ENCODE peak calls at places on chromosomes 1 and 21, in seven cellular contexts. One of them, this sample, is unnamed.

GRCh38 chr1:26471498-26472329 is 526 bp upstream of the HMGN2 start:
- DNase-seq in ascending aorta: peak
- DNase-seq in omental fat pad: no peak
- DNase-seq in OCI-LY7: no peak
- DNase-seq in LNCaP clone FGC: no peak
- DNase-seq in testis: peak
- DNase-seq in heart left ventricle: peak
- DNase-seq in this sample: peak

GRCh38 chr21:42233067-42233981 is 14.4 kb downstream of the ABCG1 start:
- DNase-seq in ascending aorta: peak
- DNase-seq in omental fat pad: no peak
- DNase-seq in OCI-LY7: peak
- DNase-seq in LNCaP clone FGC: no peak
- DNase-seq in testis: peak
- DNase-seq in heart left ventricle: peak
- DNase-seq in this sample: peak

GRCh38 chr1:117531222-117531621 is 74.6 kb upstream of the TENT5C start:
- DNase-seq in ascending aorta: no peak
- DNase-seq in omental fat pad: no peak
- DNase-seq in OCI-LY7: no peak
- DNase-seq in LNCaP clone FGC: no peak
- DNase-seq in testis: no peak
- DNase-seq in heart left ventricle: no peak
- DNase-seq in this sample: no peak

GRCh38 chr1:106879538-106879937 is 176.9 kb upstream of the PRMT6 start:
- DNase-seq in ascending aorta: no peak
- DNase-seq in omental fat pad: no peak
- DNase-seq in OCI-LY7: no peak
- DNase-seq in LNCaP clone FGC: peak
- DNase-seq in testis: peak
- DNase-seq in heart left ventricle: peak
- DNase-seq in this sample: peak

GRCh38 chr1:97906567-97907228 is 14.1 kb downstream of the DPYD start:
- DNase-seq in ascending aorta: peak
- DNase-seq in omental fat pad: no peak
- DNase-seq in OCI-LY7: no peak
- DNase-seq in LNCaP clone FGC: no peak
- DNase-seq in testis: no peak
- DNase-seq in heart left ventricle: no peak
- DNase-seq in this sample: peak

GRCh38 chr1:85361106-85361505 is 84.7 kb upstream of the BCL10 start:
- DNase-seq in ascending aorta: no peak
- DNase-seq in omental fat pad: no peak
- DNase-seq in OCI-LY7: no peak
- DNase-seq in LNCaP clone FGC: no peak
- DNase-seq in testis: peak
- DNase-seq in heart left ventricle: peak
- DNase-seq in this sample: no peak

GRCh38 chr1:3315991-3316943 is 138.2 kb upstream of the ARHGEF16 start:
- DNase-seq in ascending aorta: no peak
- DNase-seq in omental fat pad: no peak
- DNase-seq in OCI-LY7: peak
- DNase-seq in LNCaP clone FGC: no peak
- DNase-seq in testis: no peak
- DNase-seq in heart left ventricle: no peak
- DNase-seq in this sample: no peak

GRCh38 chr1:181040284-181040865 is 6.6 kb downstream of the MR1 start:
- DNase-seq in ascending aorta: no peak
- DNase-seq in omental fat pad: no peak
- DNase-seq in OCI-LY7: no peak
- DNase-seq in LNCaP clone FGC: no peak
- DNase-seq in testis: no peak
- DNase-seq in heart left ventricle: no peak
- DNase-seq in this sample: no peak

GRCh38 chr1:150049926-150050325 is 17.6 kb upstream of the VPS45 start:
- DNase-seq in ascending aorta: no peak
- DNase-seq in omental fat pad: no peak
- DNase-seq in OCI-LY7: no peak
- DNase-seq in LNCaP clone FGC: no peak
- DNase-seq in testis: no peak
- DNase-seq in heart left ventricle: no peak
- DNase-seq in this sample: no peak

GRCh38 chr1:65674522-65674921 is 118.2 kb upstream of the PDE4B start:
- DNase-seq in ascending aorta: no peak
- DNase-seq in omental fat pad: no peak
- DNase-seq in OCI-LY7: no peak
- DNase-seq in LNCaP clone FGC: no peak
- DNase-seq in testis: no peak
- DNase-seq in heart left ventricle: no peak
- DNase-seq in this sample: no peak

GRCh38 chr1:39132505-39133339 is 71.8 kb upstream of the MACF1 start:
- DNase-seq in ascending aorta: peak
- DNase-seq in omental fat pad: no peak
- DNase-seq in OCI-LY7: no peak
- DNase-seq in LNCaP clone FGC: peak
- DNase-seq in testis: no peak
- DNase-seq in heart left ventricle: peak
- DNase-seq in this sample: peak
- TF ChIP-seq CTCF in ascending aorta: no peak
- TF ChIP-seq CTCF in omental fat pad: no peak
- TF ChIP-seq CTCF in OCI-LY7: no peak
- TF ChIP-seq CTCF in LNCaP clone FGC: peak
- TF ChIP-seq CTCF in testis: no peak
- TF ChIP-seq CTCF in heart left ventricle: peak
- TF ChIP-seq CTCF in this sample: peak

DNA sequence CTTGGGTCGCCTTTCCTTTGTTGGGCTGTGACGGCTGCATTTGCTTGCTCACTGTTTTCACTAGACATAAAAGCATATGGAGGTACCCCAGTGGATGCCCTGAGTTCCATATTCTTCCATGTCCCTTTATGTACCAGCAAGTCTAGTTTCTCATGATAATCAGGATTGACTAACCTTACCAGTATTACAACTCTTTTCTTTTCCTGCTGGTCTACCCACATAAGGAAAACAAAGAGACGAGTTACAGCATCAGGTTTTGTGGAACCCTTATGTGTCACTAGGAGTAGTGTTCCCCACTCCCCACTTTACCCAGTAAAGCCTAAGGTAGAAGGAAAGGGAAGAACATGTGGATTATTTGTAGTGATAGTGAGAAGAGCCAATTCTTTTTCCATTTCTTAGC is 16.4 kb upstream of the CENPF start:
- DNase-seq in ascending aorta: no peak
- DNase-seq in omental fat pad: no peak
- DNase-seq in OCI-LY7: no peak
- DNase-seq in LNCaP clone FGC: no peak
- DNase-seq in testis: no peak
- DNase-seq in heart left ventricle: no peak
- DNase-seq in this sample: no peak
- TF ChIP-seq CTCF in ascending aorta: no peak
- TF ChIP-seq CTCF in omental fat pad: no peak
- TF ChIP-seq CTCF in OCI-LY7: no peak
- TF ChIP-seq CTCF in LNCaP clone FGC: no peak
- TF ChIP-seq CTCF in testis: no peak
- TF ChIP-seq CTCF in heart left ventricle: no peak
- TF ChIP-seq CTCF in this sample: no peak

GRCh38 chr1:207814469-207814868 is 62.6 kb downstream of the CD46 start:
- DNase-seq in ascending aorta: peak
- DNase-seq in omental fat pad: no peak
- DNase-seq in OCI-LY7: no peak
- DNase-seq in LNCaP clone FGC: no peak
- DNase-seq in testis: no peak
- DNase-seq in heart left ventricle: peak
- DNase-seq in this sample: no peak
- TF ChIP-seq CTCF in ascending aorta: no peak
- TF ChIP-seq CTCF in omental fat pad: no peak
- TF ChIP-seq CTCF in OCI-LY7: no peak
- TF ChIP-seq CTCF in LNCaP clone FGC: no peak
- TF ChIP-seq CTCF in testis: no peak
- TF ChIP-seq CTCF in heart left ventricle: no peak
- TF ChIP-seq CTCF in this sample: no peak

GRCh38 chr21:39182016-39182415 is 1.2 kb downstream of the PSMG1 start:
- DNase-seq in ascending aorta: no peak
- DNase-seq in omental fat pad: no peak
- DNase-seq in OCI-LY7: peak
- DNase-seq in LNCaP clone FGC: no peak
- DNase-seq in testis: no peak
- DNase-seq in heart left ventricle: no peak
- DNase-seq in this sample: no peak

GRCh38 chr21:39183272-39184049 is at the start of gene PSMG1:
- DNase-seq in ascending aorta: peak
- DNase-seq in omental fat pad: peak
- DNase-seq in OCI-LY7: peak
- DNase-seq in LNCaP clone FGC: peak
- DNase-seq in testis: peak
- DNase-seq in heart left ventricle: peak
- DNase-seq in this sample: peak

GRCh38 chr21:39181205-39181818 is 1.9 kb downstream of the PSMG1 start:
- DNase-seq in ascending aorta: no peak
- DNase-seq in omental fat pad: no peak
- DNase-seq in OCI-LY7: no peak
- DNase-seq in LNCaP clone FGC: no peak
- DNase-seq in testis: no peak
- DNase-seq in heart left ventricle: no peak
- DNase-seq in this sample: no peak

GRCh38 chr21:39182484-39183271 is 573 bp downstream of the PSMG1 start:
- DNase-seq in ascending aorta: peak
- DNase-seq in omental fat pad: no peak
- DNase-seq in OCI-LY7: no peak
- DNase-seq in LNCaP clone FGC: no peak
- DNase-seq in testis: peak
- DNase-seq in heart left ventricle: no peak
- DNase-seq in this sample: no peak

GRCh38 chr21:39180429-39181019 is 2.7 kb downstream of the PSMG1 start:
- DNase-seq in ascending aorta: no peak
- DNase-seq in omental fat pad: no peak
- DNase-seq in OCI-LY7: peak
- DNase-seq in LNCaP clone FGC: no peak
- DNase-seq in testis: no peak
- DNase-seq in heart left ventricle: no peak
- DNase-seq in this sample: no peak
- TF ChIP-seq CTCF in ascending aorta: no peak
- TF ChIP-seq CTCF in omental fat pad: no peak
- TF ChIP-seq CTCF in OCI-LY7: peak
- TF ChIP-seq CTCF in LNCaP clone FGC: no peak
- TF ChIP-seq CTCF in testis: no peak
- TF ChIP-seq CTCF in heart left ventricle: no peak
- TF ChIP-seq CTCF in this sample: no peak

DNA sequence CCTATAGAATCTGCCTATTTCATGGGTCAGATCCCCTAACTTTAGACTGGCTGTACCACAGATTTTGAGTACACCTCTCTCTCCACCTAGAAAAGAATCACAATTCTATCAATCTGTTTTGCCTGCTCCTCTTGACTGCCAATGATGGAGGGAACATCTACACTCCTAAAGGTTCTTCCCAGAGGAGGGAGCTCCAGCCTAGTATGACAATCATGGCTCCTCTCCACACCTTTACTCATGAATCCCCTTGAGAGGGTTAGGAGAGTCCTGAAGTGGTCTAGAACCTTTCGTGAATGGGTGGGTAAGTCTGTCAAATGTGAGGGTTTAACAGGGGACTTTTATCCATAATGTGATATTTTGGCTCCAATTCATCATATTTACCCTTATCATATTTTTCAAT is 48.0 kb downstream of the DNAI4 start:
- DNase-seq in ascending aorta: no peak
- DNase-seq in omental fat pad: no peak
- DNase-seq in OCI-LY7: no peak
- DNase-seq in LNCaP clone FGC: no peak
- DNase-seq in testis: no peak
- DNase-seq in heart left ventricle: no peak
- DNase-seq in this sample: no peak
- TF ChIP-seq CTCF in ascending aorta: no peak
- TF ChIP-seq CTCF in omental fat pad: no peak
- TF ChIP-seq CTCF in OCI-LY7: no peak
- TF ChIP-seq CTCF in LNCaP clone FGC: no peak
- TF ChIP-seq CTCF in testis: no peak
- TF ChIP-seq CTCF in heart left ventricle: no peak
- TF ChIP-seq CTCF in this sample: no peak

GRCh38 chr21:37367758-37368535 is 1.4 kb downstream of the DYRK1A start:
- DNase-seq in ascending aorta: peak
- DNase-seq in omental fat pad: no peak
- DNase-seq in OCI-LY7: peak
- DNase-seq in LNCaP clone FGC: no peak
- DNase-seq in testis: peak
- DNase-seq in heart left ventricle: peak
- DNase-seq in this sample: peak

GRCh38 chr21:37364722-37365121 is 1.9 kb upstream of the DYRK1A start:
- DNase-seq in ascending aorta: no peak
- DNase-seq in omental fat pad: no peak
- DNase-seq in OCI-LY7: peak
- DNase-seq in LNCaP clone FGC: no peak
- DNase-seq in testis: no peak
- DNase-seq in heart left ventricle: no peak
- DNase-seq in this sample: no peak

GRCh38 chr21:37367301-37367757 is 756 bp downstream of the DYRK1A start:
- DNase-seq in ascending aorta: no peak
- DNase-seq in omental fat pad: no peak
- DNase-seq in OCI-LY7: peak
- DNase-seq in LNCaP clone FGC: no peak
- DNase-seq in testis: no peak
- DNase-seq in heart left ventricle: no peak
- DNase-seq in this sample: no peak

GRCh38 chr21:37365657-37366487 is 701 bp upstream of the DYRK1A start:
- DNase-seq in ascending aorta: peak
- DNase-seq in omental fat pad: no peak
- DNase-seq in OCI-LY7: peak
- DNase-seq in LNCaP clone FGC: no peak
- DNase-seq in testis: peak
- DNase-seq in heart left ventricle: peak
- DNase-seq in this sample: peak

DNA sequence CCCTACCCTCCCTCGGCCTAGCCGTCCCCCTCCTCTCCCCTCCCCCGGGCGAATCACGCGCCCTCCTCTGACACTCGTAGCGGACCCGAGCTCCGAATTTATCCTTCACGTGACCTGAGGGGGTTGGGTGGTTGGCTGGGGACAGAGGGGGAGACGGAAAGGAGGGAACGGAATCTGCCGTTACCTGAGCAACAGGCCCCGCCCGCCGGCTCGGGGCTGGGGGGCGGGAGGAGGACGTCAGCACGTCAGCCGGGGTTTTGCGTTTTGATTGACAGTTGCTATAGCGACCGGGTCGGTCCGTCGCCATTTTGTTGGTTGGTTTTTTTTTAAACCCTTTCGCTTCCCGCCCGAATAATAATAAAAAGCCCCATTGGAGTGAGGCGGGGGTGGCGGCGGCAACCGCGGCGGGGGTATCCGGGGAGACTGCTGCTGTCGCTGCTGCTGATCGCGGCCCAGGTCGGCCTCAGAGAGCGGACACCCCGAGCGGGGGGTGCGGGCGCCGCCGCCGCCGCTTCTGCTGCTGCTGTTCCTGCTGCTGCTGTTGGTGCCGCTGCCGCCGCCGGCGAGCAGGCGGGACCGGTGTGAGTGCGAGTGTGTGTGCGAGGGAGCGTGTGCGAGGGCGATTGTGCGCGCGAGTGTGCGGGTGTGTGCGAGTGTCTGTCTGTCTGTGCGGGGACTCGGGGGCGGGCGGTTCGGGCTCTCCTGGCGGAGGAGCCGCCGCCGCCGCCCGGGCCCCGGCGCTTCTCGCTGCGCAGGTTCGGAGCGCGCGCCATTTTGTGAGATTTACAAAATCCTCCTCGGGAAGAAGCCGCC is at the start of gene DYRK1A:
- DNase-seq in ascending aorta: peak
- DNase-seq in omental fat pad: peak
- DNase-seq in OCI-LY7: peak
- DNase-seq in LNCaP clone FGC: peak
- DNase-seq in testis: peak
- DNase-seq in heart left ventricle: peak
- DNase-seq in this sample: peak
- TF ChIP-seq CTCF in ascending aorta: no peak
- TF ChIP-seq CTCF in omental fat pad: no peak
- TF ChIP-seq CTCF in OCI-LY7: no peak
- TF ChIP-seq CTCF in LNCaP clone FGC: no peak
- TF ChIP-seq CTCF in testis: no peak
- TF ChIP-seq CTCF in heart left ventricle: no peak
- TF ChIP-seq CTCF in this sample: no peak

This sample was measured in lower lobe of right lung.